ENCODE peak calls at places on chromosomes 3 and 15, in seven cellular contexts. K is thoracic aorta, J is PC-9, U is adrenal gland, Q is Panc1, N is right cardiac atrium, G is dorsolateral prefrontal cortex. X is an unnamed sample.

GRCh38 chr3:5314897-5315296 is 127.4 kb downstream of the EDEM1 start:
- DNase-seq in U (no peak), N (no peak), K (no peak), G (no peak), J (no peak), Q (no peak), X (no peak)

GRCh38 chr3:55474213-55474632 is 12.9 kb downstream of the WNT5A start:
- DNase-seq in U (no peak), N (no peak), J (no peak), Q (no peak), K (no peak), G (no peak), X (no peak)

GRCh38 chr15:88400591-88400990 is 66.6 kb downstream of the MRPL46 start:
- DNase-seq in K (no peak), G (no peak), Q (no peak), U (no peak), N (no peak), J (no peak), X (no peak)

GRCh38 chr15:90650117-90650955 is 66.8 kb upstream of the BLM start:
- DNase-seq in K (no peak), J (no peak), Q (no peak), G (no peak), N (no peak), U (no peak), X (peak)

GRCh38 chr3:130711885-130712284 is 34.7 kb downstream of the PIK3R4 start:
- DNase-seq in K (no peak), J (no peak), Q (no peak), G (no peak), U (no peak), N (no peak), X (no peak)

GRCh38 chr15:66730168-66731014 is 28.4 kb downstream of the SMAD6 start:
- DNase-seq in K (no peak), U (no peak), Q (no peak), J (no peak), G (no peak), N (no peak), X (no peak)

GRCh38 chr3:188108703-188109412 is 45.1 kb upstream of the LPP start:
- DNase-seq in G (no peak), J (no peak), U (no peak), N (no peak), K (no peak), Q (no peak), X (no peak)

GRCh38 chr3:133377396-133377795 is 22.5 kb upstream of the BFSP2 start:
- DNase-seq in Q (no peak), G (no peak), K (no peak), U (no peak), J (no peak), N (no peak), X (no peak)

GRCh38 chr15:40098489-40099261 is 10.0 kb downstream of the BMF start:
- DNase-seq in G (peak), J (no peak), Q (peak), U (peak), K (peak), N (peak), X (peak)

GRCh38 chr15:73796266-73796939 is 43.3 kb upstream of the INSYN1 start:
- DNase-seq in J (no peak), Q (no peak), K (no peak), G (no peak), N (peak), U (no peak), X (no peak)

GRCh38 chr3:157938154-157938774 is 168.0 kb downstream of the SHOX2 start:
- DNase-seq in U (no peak), Q (no peak), J (no peak), G (no peak), N (no peak), K (no peak), X (peak)

GRCh38 chr15:63945838-63946298 is 100.4 kb downstream of the DAPK2 start:
- DNase-seq in Q (no peak), U (peak), K (no peak), N (peak), J (peak), G (no peak), X (no peak)

GRCh38 chr3:47871389-47871788 is 68.5 kb downstream of the DHX30 start:
- DNase-seq in Q (no peak), U (no peak), N (no peak), G (no peak), J (no peak), K (no peak), X (no peak)

GRCh38 chr15:50820808-50821382 is 55.4 kb upstream of the SPPL2A start:
- DNase-seq in K (no peak), G (no peak), J (no peak), U (no peak), Q (no peak), N (no peak), X (no peak)

GRCh38 chr15:51726302-51727073 is 11.0 kb downstream of the LYSMD2 start:
- DNase-seq in N (no peak), K (no peak), J (peak), U (peak), G (no peak), Q (no peak), X (peak)

GRCh38 chr3:131812433-131812832 is 222.4 kb downstream of the CPNE4 start:
- DNase-seq in G (no peak), U (no peak), K (no peak), J (no peak), N (no peak), Q (no peak), X (no peak)

GRCh38 chr3:168117059-168117458 is 21.3 kb upstream of the GOLIM4 start:
- DNase-seq in N (no peak), J (no peak), K (no peak), G (no peak), Q (no peak), U (no peak), X (no peak)

GRCh38 chr3:139506792-139507191 is 30.5 kb upstream of the RBP2 start:
- DNase-seq in U (no peak), N (no peak), Q (no peak), K (no peak), G (peak), J (no peak), X (no peak)

GRCh38 chr3:183497313-183497712 is 58.2 kb downstream of the KLHL6 start:
- DNase-seq in K (no peak), G (no peak), N (no peak), Q (no peak), U (no peak), J (no peak), X (no peak)

GRCh38 chr3:11509175-11510000 is 134.3 kb downstream of the VGLL4 start:
- DNase-seq in N (peak), G (peak), K (peak), U (peak), Q (no peak), J (no peak), X (peak)

GRCh38 chr3:101926594-101927105 is 77.3 kb downstream of the NFKBIZ start:
- DNase-seq in Q (no peak), J (no peak), K (no peak), U (no peak), G (no peak), N (no peak), X (no peak)

GRCh38 chr15:101381671-101382212 is 86.7 kb upstream of the SNRPA1 start:
- DNase-seq in N (no peak), K (no peak), U (no peak), Q (no peak), J (no peak), G (no peak), X (peak)

GRCh38 chr15:67537771-67538170 is 4.7 kb upstream of the MAP2K5 start:
- DNase-seq in J (no peak), G (no peak), U (no peak), Q (no peak), K (no peak), N (no peak), X (no peak)

GRCh38 chr3:46707601-46708011 is 6.4 kb downstream of the TMIE start:
- DNase-seq in J (no peak), Q (no peak), G (no peak), U (no peak), N (no peak), K (no peak), X (peak)

GRCh38 chr3:65330072-65330471 is 642.3 kb upstream of the ADAMTS9 start:
- DNase-seq in N (no peak), Q (no peak), K (no peak), U (no peak), J (no peak), G (no peak), X (no peak)

GRCh38 chr3:113847664-113848461 is 9.3 kb downstream of the GRAMD1C start:
- DNase-seq in G (no peak), K (no peak), U (no peak), N (no peak), J (peak), Q (no peak), X (no peak)

GRCh38 chr3:35640736-35641135 is 1.4 kb downstream of the ARPP21 start:
- DNase-seq in G (no peak), J (no peak), N (no peak), U (no peak), Q (no peak), K (no peak), X (no peak)

GRCh38 chr3:190319660-190320059 is 2.6 kb downstream of the CLDN1 start:
- DNase-seq in J (peak), K (no peak), N (no peak), G (no peak), U (no peak), Q (no peak), X (no peak)

GRCh38 chr3:190320594-190321362 is 1.5 kb downstream of the CLDN1 start:
- DNase-seq in N (no peak), J (no peak), Q (no peak), K (no peak), U (no peak), G (no peak), X (no peak)

GRCh38 chr3:190321789-190322603 is at the start of gene CLDN1:
- DNase-seq in G (peak), N (peak), J (peak), U (peak), Q (no peak), K (no peak), X (peak)

GRCh38 chr3:190323241-190323617 is 983 bp upstream of the CLDN1 start:
- DNase-seq in K (no peak), N (no peak), J (peak), Q (no peak), G (no peak), U (no peak), X (peak)

DNA sequence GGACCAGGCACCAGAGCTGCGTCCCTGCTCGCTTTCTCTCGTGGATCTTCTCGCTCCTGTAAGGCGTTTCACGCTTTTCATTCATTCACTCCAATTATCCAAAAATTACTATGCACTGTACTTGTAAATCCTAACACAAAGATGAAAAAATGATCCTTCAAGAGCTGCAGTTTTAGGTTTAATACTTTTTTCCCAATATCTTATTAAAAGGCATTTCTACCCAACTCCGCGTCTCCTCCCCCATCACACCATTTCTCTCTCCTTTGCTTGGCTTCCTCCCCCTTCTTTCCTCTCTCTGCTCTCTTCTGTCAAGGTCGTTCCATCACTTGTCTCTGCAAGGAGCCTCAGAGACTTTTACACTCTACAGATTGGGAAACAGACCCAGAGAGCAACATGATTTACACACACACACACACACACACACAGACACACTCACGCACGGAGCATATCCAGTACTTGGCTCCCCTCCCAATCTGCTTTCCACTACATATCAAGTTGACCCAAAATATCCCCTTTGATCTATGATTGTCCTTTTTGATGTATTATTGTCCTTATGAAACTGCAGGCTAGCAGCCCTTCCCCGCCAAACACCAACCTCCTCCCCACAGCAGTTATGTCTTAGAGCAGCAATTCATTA is 476 bp upstream of the CLDN1 start:
- DNase-seq in G (no peak), K (no peak), Q (no peak), U (peak), N (no peak), J (no peak), X (no peak)
- H3K4me3 ChIP-seq in G (peak), K (peak), Q (peak), U (no peak), N (peak), J (peak), X (peak)

DNA sequence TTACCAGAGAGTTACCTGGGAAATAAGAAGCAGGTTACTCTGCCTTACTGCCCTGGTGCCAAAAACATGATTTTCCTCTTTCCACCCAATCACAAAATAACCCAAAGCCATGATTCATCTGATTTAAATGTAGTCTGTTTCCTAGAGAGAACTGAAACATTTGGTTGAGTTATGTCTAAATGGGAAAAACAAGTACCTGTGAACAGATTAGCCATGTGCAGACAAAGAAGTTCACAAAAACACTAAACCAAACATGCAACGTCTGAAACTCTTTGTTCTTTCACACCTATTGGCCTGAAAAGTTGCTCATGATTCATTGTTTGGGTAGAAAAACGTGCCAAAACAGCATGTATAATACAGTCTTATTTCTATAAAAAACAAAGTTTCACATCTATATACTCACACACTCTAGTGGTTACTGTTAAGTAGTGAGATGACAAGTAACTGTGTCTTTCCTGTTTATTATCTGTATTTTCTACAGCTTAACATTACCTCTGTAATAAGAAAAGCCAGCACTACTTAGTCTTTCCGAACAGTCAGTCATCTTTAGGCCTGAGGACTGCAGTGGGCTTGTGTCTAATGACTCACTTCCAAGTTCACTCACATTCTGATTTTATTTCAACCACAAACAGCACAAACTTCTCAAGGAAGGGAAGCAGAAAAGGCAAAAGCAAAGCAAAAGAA is 30.1 kb downstream of the FAM174B start:
- DNase-seq in U (no peak), Q (no peak), N (no peak), J (no peak), G (no peak), K (no peak), X (no peak)
- H3K4me3 ChIP-seq in U (no peak), Q (no peak), N (no peak), J (no peak), G (no peak), K (no peak), X (no peak)

GRCh38 chr3:127735767-127736693 is 63.3 kb downstream of the ABTB1 start:
- DNase-seq in Q (no peak), J (peak), K (no peak), N (peak), U (no peak), G (peak), X (no peak)

GRCh38 chr3:127733781-127734180 is 61.0 kb downstream of the ABTB1 start:
- DNase-seq in U (no peak), Q (no peak), G (no peak), K (no peak), N (peak), J (no peak), X (no peak)

GRCh38 chr3:127732879-127733350 is 60.2 kb downstream of the ABTB1 start:
- DNase-seq in J (no peak), G (no peak), K (no peak), Q (no peak), N (peak), U (no peak), X (no peak)

GRCh38 chr3:127734754-127735473 is 62.2 kb downstream of the ABTB1 start:
- DNase-seq in K (no peak), U (no peak), J (peak), N (peak), G (no peak), Q (no peak), X (peak)

GRCh38 chr3:127734181-127734720 is 61.5 kb downstream of the ABTB1 start:
- DNase-seq in G (no peak), N (peak), Q (no peak), J (no peak), U (no peak), K (no peak), X (no peak)
- H3K4me3 ChIP-seq in G (no peak), N (no peak), Q (no peak), J (no peak), U (no peak), K (no peak), X (no peak)

DNA sequence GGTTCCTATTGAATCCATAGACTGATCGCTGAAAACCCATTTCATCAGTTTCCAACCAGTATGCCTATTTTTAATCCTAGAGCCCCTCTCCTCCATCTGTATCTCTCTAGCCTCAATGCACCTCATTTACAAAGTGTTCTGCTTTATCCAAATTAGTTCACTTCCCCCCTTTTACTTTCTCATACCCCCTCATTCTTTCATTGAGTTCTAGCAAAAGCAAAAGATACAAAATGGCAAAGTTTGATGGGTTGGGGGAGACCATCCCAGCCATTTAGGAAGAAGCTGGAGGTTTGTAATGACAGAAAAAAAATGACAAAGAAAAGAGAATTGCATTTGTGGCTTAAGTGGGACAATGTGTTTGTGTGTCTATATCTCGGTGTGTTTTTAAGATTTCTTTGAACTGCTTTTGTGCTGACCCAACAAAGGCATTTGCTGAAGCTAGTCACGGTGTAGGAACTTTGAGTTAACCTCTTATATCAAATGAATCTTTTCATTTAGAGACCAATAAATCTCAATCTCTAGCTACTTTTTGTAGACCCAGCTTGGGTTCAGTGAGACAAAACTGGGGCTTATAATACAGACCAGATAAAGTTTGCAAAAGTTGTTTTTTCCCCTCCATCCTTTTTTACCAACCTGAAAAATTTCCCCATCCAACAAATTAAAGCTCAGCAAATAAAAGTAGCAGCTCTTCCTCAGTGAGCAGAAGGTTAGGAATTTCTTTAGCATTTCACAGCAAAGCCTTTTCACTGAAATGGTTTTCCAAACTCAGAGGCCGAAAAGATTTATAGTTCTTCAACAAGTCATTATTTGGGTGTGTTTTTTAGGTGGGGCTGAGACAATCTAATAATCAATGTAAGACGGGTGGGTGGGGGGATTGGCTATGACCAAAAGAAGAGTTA is 18.8 kb downstream of the NR2F2 start:
- DNase-seq in J (no peak), G (no peak), Q (no peak), K (no peak), U (no peak), N (no peak), X (no peak)
- H3K4me3 ChIP-seq in J (no peak), G (no peak), Q (no peak), K (no peak), U (no peak), N (no peak), X (peak)

GRCh38 chr3:126473292-126474168 is 2.2 kb downstream of the ZXDC start:
- DNase-seq in J (peak), K (no peak), Q (no peak), N (no peak), U (no peak), G (no peak), X (no peak)
- H3K4me3 ChIP-seq in J (peak), K (peak), Q (peak), N (peak), U (no peak), G (peak), X (peak)

GRCh38 chr3:86989611-86990010 is 1.3 kb downstream of the VGLL3 start:
- DNase-seq in G (no peak), U (no peak), K (no peak), N (no peak), Q (no peak), J (no peak), X (no peak)

GRCh38 chr3:86988986-86989385 is 2.0 kb downstream of the VGLL3 start:
- DNase-seq in G (no peak), K (no peak), U (no peak), J (no peak), N (no peak), Q (no peak), X (no peak)

GRCh38 chr3:86987421-86987715 is 3.6 kb downstream of the VGLL3 start:
- DNase-seq in Q (no peak), U (no peak), G (no peak), J (no peak), N (no peak), K (no peak), X (no peak)

GRCh38 chr3:86986666-86987420 is 4.1 kb downstream of the VGLL3 start:
- DNase-seq in K (no peak), U (no peak), J (no peak), N (no peak), Q (no peak), G (no peak), X (no peak)

GRCh38 chr3:86988235-86988634 is 2.7 kb downstream of the VGLL3 start:
- DNase-seq in U (no peak), K (no peak), Q (no peak), N (no peak), G (no peak), J (no peak), X (no peak)
- H3K4me3 ChIP-seq in U (no peak), K (peak), Q (no peak), N (peak), G (no peak), J (no peak), X (peak)

DNA sequence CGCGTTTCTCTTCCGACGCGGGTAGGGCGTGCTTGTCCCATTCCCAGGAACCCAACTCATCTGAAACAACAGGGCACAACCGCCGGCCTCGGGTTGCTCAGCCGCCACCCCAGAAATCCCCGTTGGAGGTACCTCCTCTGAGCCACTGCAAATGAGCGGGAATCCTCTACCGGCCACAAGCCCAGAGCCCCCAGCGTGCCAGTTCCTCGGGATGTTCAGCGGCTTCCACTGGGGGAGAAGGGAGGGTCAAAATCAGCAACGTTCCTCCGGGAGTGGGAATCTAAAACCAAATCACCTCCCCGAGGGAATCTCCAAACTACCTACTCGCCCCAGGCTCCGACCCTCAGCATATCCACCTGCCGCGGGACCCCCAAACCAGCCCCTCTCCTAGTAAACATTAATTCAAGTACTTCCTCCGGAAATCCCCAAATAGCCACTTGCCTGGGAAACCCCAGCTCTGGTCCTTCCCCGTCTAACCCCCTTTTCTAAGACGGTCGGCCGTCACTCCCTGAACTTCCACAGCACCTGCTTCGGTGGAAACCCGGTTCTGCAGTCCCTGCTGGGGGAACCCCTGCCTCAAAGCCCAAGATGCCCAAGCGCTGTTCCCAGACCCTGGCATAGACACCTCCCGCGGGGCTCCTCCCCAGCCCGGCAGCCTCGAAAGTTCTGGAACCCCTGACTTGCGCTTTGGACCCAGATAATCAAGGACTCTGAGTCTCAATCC is 887 bp downstream of the OXTR start:
- DNase-seq in G (no peak), U (no peak), Q (no peak), J (no peak), N (no peak), K (no peak), X (no peak)
- H3K4me3 ChIP-seq in G (peak), U (no peak), Q (peak), J (peak), N (no peak), K (peak), X (peak)